ENCODE peak calls at places on chromosomes 16 and 17, in five cellular contexts. X, I, E, W and F are unnamed samples.

GRCh38 chr17:80751070-80751459 is 206.4 kb downstream of the RPTOR start:
- DNase-seq in X (peak), I (no peak), E (no peak), W (no peak), F (no peak)

GRCh38 chr16:21263640-21264211 is 14.4 kb downstream of the CRYM start:
- DNase-seq in X (peak), I (no peak), E (peak), W (no peak), F (peak)

GRCh38 chr16:85006639-85007038 is 4.7 kb downstream of the ZDHHC7 start:
- DNase-seq in X (no peak), I (no peak), E (no peak), W (no peak), F (no peak)

GRCh38 chr17:15740570-15741120 is 8.6 kb downstream of the TBC1D26 start:
- DNase-seq in X (no peak), I (no peak), E (no peak), W (no peak), F (no peak)

GRCh38 chr16:11084484-11085024 is 140.2 kb downstream of the CLEC16A start:
- DNase-seq in X (peak), I (no peak), E (peak), W (no peak), F (peak)

GRCh38 chr17:74326506-74326905 is 480 bp downstream of the KIF19 start:
- DNase-seq in X (no peak), I (no peak), E (no peak), W (no peak), F (no peak)

GRCh38 chr17:67378444-67379250 is 1.6 kb downstream of the PITPNC1 start:
- DNase-seq in X (peak), I (peak), E (peak), W (peak), F (peak)

GRCh38 chr17:32429598-32429997 is 14.7 kb upstream of the PSMD11 start:
- DNase-seq in X (no peak), I (no peak), E (no peak), W (no peak), F (no peak)

GRCh38 chr17:82924812-82925211 is 85.0 kb upstream of the ZNF750 start:
- DNase-seq in X (no peak), I (no peak), E (no peak), W (no peak), F (no peak)

GRCh38 chr17:20775331-20775730 is 195.8 kb downstream of the CDRT15L2 start:
- DNase-seq in X (no peak), I (no peak), E (no peak), W (no peak), F (no peak)

GRCh38 chr17:73311428-73311780 is 397 bp downstream of the CDC42EP4 start:
- DNase-seq in X (no peak), I (no peak), E (no peak), W (no peak), F (no peak)

GRCh38 chr17:32503251-32504165 is 16.7 kb downstream of the CDK5R1 start:
- DNase-seq in X (no peak), I (no peak), E (no peak), W (no peak), F (peak)

GRCh38 chr17:35726609-35727460 is 4.6 kb upstream of the RASL10B start:
- DNase-seq in X (peak), I (no peak), E (peak), W (peak), F (peak)

GRCh38 chr16:27784351-27785306 is 234.7 kb downstream of the KATNIP start:
- DNase-seq in X (no peak), I (no peak), E (no peak), W (no peak), F (no peak)

GRCh38 chr17:10699861-10700260 is 2.5 kb downstream of the ADPRM start:
- DNase-seq in X (no peak), I (no peak), E (no peak), W (no peak), F (peak)

GRCh38 chr17:28953444-28954118 is 2.3 kb upstream of the PHF12 start:
- DNase-seq in X (no peak), I (peak), E (peak), W (peak), F (peak)

GRCh38 chr17:681738-682137 is 32.9 kb downstream of the VPS53 start:
- DNase-seq in X (peak), I (no peak), E (no peak), W (no peak), F (no peak)

GRCh38 chr16:4085405-4085970 is 30.8 kb downstream of the ADCY9 start:
- DNase-seq in X (no peak), I (no peak), E (peak), W (no peak), F (no peak)

GRCh38 chr16:11799509-11800384 is 2.7 kb upstream of the ZC3H7A start:
- DNase-seq in X (no peak), I (no peak), E (no peak), W (no peak), F (no peak)

GRCh38 chr17:7886227-7887037 is 2.2 kb upstream of the CHD3 start:
- DNase-seq in X (no peak), I (peak), E (peak), W (no peak), F (no peak)

GRCh38 chr16:56525154-56525720 is 5.4 kb upstream of the BBS2 start:
- DNase-seq in X (peak), I (no peak), E (no peak), W (no peak), F (no peak)

GRCh38 chr16:57893559-57894389 is 77.2 kb downstream of the CNGB1 start:
- DNase-seq in X (peak), I (no peak), E (peak), W (peak), F (peak)

GRCh38 chr17:57086069-57086930 is 1.3 kb downstream of the AKAP1 start:
- DNase-seq in X (peak), I (peak), E (peak), W (no peak), F (peak)

GRCh38 chr16:21157632-21158031 is 842 bp upstream of the LDAF1 start:
- DNase-seq in X (no peak), I (no peak), E (no peak), W (no peak), F (no peak)

GRCh38 chr17:17320188-17320910 is 17.2 kb downstream of the NT5M start:
- DNase-seq in X (no peak), I (no peak), E (no peak), W (no peak), F (no peak)

GRCh38 chr17:74429604-74430384 is 2.1 kb upstream of the GPRC5C start:
- DNase-seq in X (no peak), I (no peak), E (no peak), W (no peak), F (peak)